ENCODE peak calls at places on chromosomes 6 and 20, in eight cellular contexts. K is activated CD4-positive, alpha-beta T cell treated with anti-CD3 and anti-CD28 coated beads, Interleukin-2, amount 50 U/mL, for 1 hour; X is HepG2; O is stimulated activated CD4-positive, alpha-beta T cell treated with anti-CD3 and anti-CD28 coated beads, Interleukin-4, amount 100 ng/mL, for 48 hours; P is COLO829; D is prostate gland; V is BE2C; Y is activated naive CD4-positive, alpha-beta T cell. F is an unnamed sample.

GRCh38 chr6:35014786-35015185 is 125.7 kb downstream of the ANKS1A start:
- DNase-seq in K (no peak), X (peak; percentile 61), O (no peak), P (peak; percentile 63), D (no peak), V (no peak), Y (no peak), F (peak; percentile 83)

GRCh38 chr6:125558907-125559306 is 190.5 kb upstream of the HEY2 start:
- DNase-seq in K (no peak), X (no peak), O (no peak), P (no peak), D (no peak), V (no peak), Y (no peak), F (no peak)

GRCh38 chr6:30074331-30075093 is 1.1 kb downstream of the RNF39 start:
- DNase-seq in K (no peak), X (no peak), O (no peak), P (no peak), D (peak; percentile 41), V (no peak), Y (no peak), F (no peak)

GRCh38 chr6:21864211-21864610 is 270.7 kb downstream of the SOX4 start:
- DNase-seq in K (no peak), X (no peak), O (no peak), P (no peak), D (no peak), V (no peak), Y (no peak), F (no peak)

GRCh38 chr20:19497064-19497463 is 261.0 kb upstream of the RIN2 start:
- DNase-seq in K (no peak), X (no peak), O (no peak), P (no peak), D (no peak), V (no peak), Y (no peak), F (no peak)

GRCh38 chr6:47250302-47250701 is 59.4 kb downstream of the TNFRSF21 start:
- DNase-seq in K (no peak), X (no peak), O (no peak), P (no peak), D (no peak), V (no peak), Y (no peak), F (no peak)

GRCh38 chr6:74549746-74550145 is 656.1 kb downstream of the COL12A1 start:
- DNase-seq in K (no peak), X (peak; percentile 13), O (no peak), P (no peak), D (no peak), V (no peak), Y (no peak), F (no peak)

GRCh38 chr6:147207351-147207750 is 3.1 kb downstream of the STXBP5 start:
- DNase-seq in K (no peak), X (no peak), O (no peak), P (no peak), D (no peak), V (no peak), Y (no peak), F (no peak)

GRCh38 chr6:168060521-168060931 is 18.5 kb downstream of the FRMD1 start:
- DNase-seq in K (no peak), X (peak; percentile 64), O (no peak), P (peak; percentile 24), D (peak; percentile 56), V (peak; percentile 43), Y (no peak), F (peak; percentile 45)

GRCh38 chr6:4100655-4101054 is 21.7 kb upstream of the FAM217A start:
- DNase-seq in K (no peak), X (no peak), O (no peak), P (no peak), D (no peak), V (no peak), Y (no peak), F (no peak)

GRCh38 chr20:61321481-61321880 is 69.4 kb downstream of the CDH4 start:
- DNase-seq in K (no peak), X (no peak), O (no peak), P (no peak), D (no peak), V (no peak), Y (no peak), F (no peak)

GRCh38 chr20:56163806-56164205 is 84.7 kb upstream of the MC3R start:
- DNase-seq in K (no peak), X (no peak), O (no peak), P (peak; percentile 34), D (no peak), V (peak; percentile 75), Y (no peak), F (no peak)

GRCh38 chr20:21234816-21235215 is 68.3 kb upstream of the XRN2 start:
- DNase-seq in K (no peak), X (no peak), O (no peak), P (no peak), D (no peak), V (no peak), Y (no peak), F (no peak)

GRCh38 chr6:141451176-141451507 is 681.6 kb upstream of the GJE1 start:
- DNase-seq in K (no peak), X (no peak), O (no peak), P (no peak), D (no peak), V (no peak), Y (no peak), F (no peak)

GRCh38 chr6:15322781-15323536 is 77.1 kb downstream of the JARID2 start:
- DNase-seq in K (no peak), X (no peak), O (no peak), P (no peak), D (no peak), V (no peak), Y (no peak), F (no peak)

F was measured in foreskin melanocyte.